ENCODE peak calls at places on chromosomes 16 and 17, in seven cellular contexts. L is CD4-positive, alpha-beta memory T cell; C is nucleus accumbens; B is LoVo; P is stomach; X is T-helper 1 cell; O is AG10803. K is an unnamed sample.

GRCh38 chr17:73650147-73650546 is 5.9 kb upstream of the SDK2 start:
- DNase-seq in L (no peak), C (no peak), B (no peak), P (no peak), X (no peak), O (no peak), K (no peak)

GRCh38 chr17:39229274-39229913 is 3.6 kb upstream of the STAC2 start:
- DNase-seq in L (no peak), C (no peak), B (no peak), P (no peak), X (no peak), O (peak), K (no peak)

GRCh38 chr17:81048827-81049371 is 13.9 kb downstream of the BAIAP2 start:
- DNase-seq in L (no peak), C (no peak), B (no peak), P (no peak), X (no peak), O (no peak), K (no peak)

GRCh38 chr17:48873212-48873611 is 19.4 kb upstream of the ATP5MC1 start:
- DNase-seq in L (no peak), C (no peak), B (peak), P (no peak), X (no peak), O (no peak), K (no peak)

GRCh38 chr17:80220709-80221215 is 535 bp downstream of the SLC26A11 start:
- DNase-seq in L (peak), C (no peak), B (no peak), P (no peak), X (peak), O (no peak), K (no peak)

GRCh38 chr16:84913315-84913714 is 93.5 kb downstream of the CRISPLD2 start:
- DNase-seq in L (no peak), C (no peak), B (no peak), P (no peak), X (no peak), O (no peak), K (no peak)

GRCh38 chr17:62161405-62162148 is 96.5 kb upstream of the MED13 start:
- DNase-seq in L (no peak), C (no peak), B (no peak), P (no peak), X (no peak), O (no peak), K (no peak)

GRCh38 chr17:20071824-20072691 is 62.9 kb downstream of the SPECC1 start:
- DNase-seq in L (no peak), C (no peak), B (no peak), P (no peak), X (no peak), O (no peak), K (no peak)

GRCh38 chr16:10339777-10340752 is 45.8 kb upstream of the ATF7IP2 start:
- DNase-seq in L (no peak), C (no peak), B (no peak), P (no peak), X (no peak), O (no peak), K (no peak)

GRCh38 chr16:16096161-16096857 is 127.0 kb downstream of the ABCC6 start:
- DNase-seq in L (no peak), C (no peak), B (no peak), P (no peak), X (no peak), O (peak), K (no peak)

GRCh38 chr16:82699711-82700495 is 73.1 kb downstream of the CDH13 start:
- DNase-seq in L (no peak), C (no peak), B (peak), P (no peak), X (no peak), O (peak), K (no peak)

GRCh38 chr17:82674656-82675475 is 23.6 kb downstream of the RAB40B start:
- DNase-seq in L (no peak), C (peak), B (no peak), P (no peak), X (no peak), O (no peak), K (no peak)

GRCh38 chr17:30278032-30278431 is 13.7 kb downstream of the BLMH start:
- DNase-seq in L (no peak), C (no peak), B (no peak), P (peak), X (no peak), O (peak), K (no peak)

GRCh38 chr16:56769674-56770073 is 39.7 kb downstream of the NUP93 start:
- DNase-seq in L (no peak), C (no peak), B (no peak), P (peak), X (no peak), O (no peak), K (no peak)

GRCh38 chr16:9090101-9090959 is 1.1 kb upstream of the HAPSTR1 start:
- DNase-seq in L (no peak), C (no peak), B (no peak), P (peak), X (peak), O (no peak), K (peak)

GRCh38 chr17:83018658-83019193 is 60.7 kb upstream of the METRNL start:
- DNase-seq in L (no peak), C (no peak), B (no peak), P (no peak), X (no peak), O (no peak), K (no peak)

GRCh38 chr16:57592591-57593003 is 35.8 kb upstream of the ADGRG1 start:
- DNase-seq in L (peak), C (no peak), B (no peak), P (peak), X (peak), O (no peak), K (peak)

GRCh38 chr16:48160575-48160974 is 4.8 kb upstream of the ABCC12 start:
- DNase-seq in L (no peak), C (no peak), B (no peak), P (no peak), X (no peak), O (no peak), K (no peak)

GRCh38 chr16:57514371-57514770 is 22.0 kb downstream of the CCDC102A start:
- DNase-seq in L (no peak), C (no peak), B (no peak), P (no peak), X (no peak), O (no peak), K (no peak)

GRCh38 chr16:2857451-2858244 is at the start of gene PRSS22:
- DNase-seq in L (no peak), C (no peak), B (peak), P (peak), X (no peak), O (no peak), K (no peak)

GRCh38 chr16:68037820-68038597 is 14.9 kb downstream of the DUS2 start:
- DNase-seq in L (no peak), C (no peak), B (no peak), P (no peak), X (no peak), O (no peak), K (no peak)

GRCh38 chr17:21299981-21300600 is 15.6 kb downstream of the MAP2K3 start:
- DNase-seq in L (no peak), C (no peak), B (no peak), P (no peak), X (no peak), O (no peak), K (no peak)

GRCh38 chr17:3754458-3755334 is 31.0 kb downstream of the HASPIN start:
- DNase-seq in L (peak), C (no peak), B (peak), P (peak), X (peak), O (no peak), K (peak)

GRCh38 chr16:49158029-49158642 is 123.5 kb downstream of the CBLN1 start:
- DNase-seq in L (no peak), C (no peak), B (peak), P (no peak), X (peak), O (no peak), K (no peak)

GRCh38 chr17:61766520-61766919 is 96.8 kb downstream of the BRIP1 start:
- DNase-seq in L (no peak), C (no peak), B (no peak), P (no peak), X (no peak), O (no peak), K (no peak)

GRCh38 chr17:61416540-61417363 is 17.1 kb downstream of the TBX2 start:
- DNase-seq in L (no peak), C (no peak), B (peak), P (peak), X (peak), O (peak), K (peak)

GRCh38 chr16:82395212-82395611 is 225.2 kb upstream of the MPHOSPH6 start:
- DNase-seq in L (no peak), C (no peak), B (no peak), P (no peak), X (no peak), O (no peak), K (no peak)

GRCh38 chr17:82020874-82021727 is 1.6 kb downstream of the CENPX start:
- DNase-seq in L (peak), C (peak), B (peak), P (peak), X (peak), O (peak), K (peak)

GRCh38 chr17:50532452-50533024 is at the start of gene EPN3:
- DNase-seq in L (no peak), C (no peak), B (peak), P (peak), X (no peak), O (no peak), K (no peak)

GRCh38 chr17:47698749-47699535 is 5.0 kb downstream of the TBKBP1 start:
- DNase-seq in L (peak), C (peak), B (peak), P (peak), X (peak), O (peak), K (peak)

GRCh38 chr17:2067048-2067452 is 12.1 kb downstream of the HIC1 start:
- DNase-seq in L (no peak), C (no peak), B (no peak), P (no peak), X (no peak), O (no peak), K (no peak)

GRCh38 chr16:1565083-1565805 is 31.8 kb downstream of the TMEM204 start:
- DNase-seq in L (no peak), C (no peak), B (no peak), P (no peak), X (no peak), O (no peak), K (no peak)